ENCODE peak calls at places on chromosomes 6 and 20, in nine cellular contexts. X is astrocyte of the cerebellum; O is posterior cingulate gyrus; B is GF-D8; D is fibroblast of gingiva; A is mesothelial cell of epicardium; S is stimulated activated CD4-positive, alpha-beta T cell treated with anti-CD3 and anti-CD28 coated beads, Interleukin-1b, Interleukin-23, amount 100 ng/mL, for 24 hours; T is neuronal stem cell; E is naive B cell. Q is an unnamed sample.

GRCh38 chr20:49230575-49231211 is 11.5 kb downstream of the DDX27 start:
- DNase-seq in D (peak), O (no peak), A (no peak), B (peak), T (no peak), E (peak), S (no peak), X (no peak), Q (no peak)

GRCh38 chr6:96899019-96899418 is 1.3 kb upstream of the NDUFAF4 start:
- DNase-seq in B (peak), D (peak), O (no peak), A (no peak), X (peak), T (no peak), E (no peak), S (no peak), Q (peak)

GRCh38 chr20:57282691-57283361 is 16.4 kb upstream of the BMP7 start:
- DNase-seq in X (no peak), S (no peak), E (no peak), O (no peak), D (no peak), B (no peak), T (no peak), A (no peak), Q (no peak)

GRCh38 chr6:137102851-137103492 is 58.2 kb upstream of the IL20RA start:
- DNase-seq in E (peak), S (no peak), T (no peak), O (no peak), X (no peak), D (no peak), A (no peak), B (no peak), Q (no peak)

GRCh38 chr20:51562334-51563140 is 20.0 kb upstream of the NFATC2 start:
- DNase-seq in E (peak), D (peak), B (no peak), O (peak), A (peak), S (no peak), X (peak), T (peak), Q (peak)

GRCh38 chr6:149249370-149250357 is 67.8 kb upstream of the TAB2 start:
- DNase-seq in B (no peak), T (no peak), O (no peak), E (no peak), S (no peak), X (no peak), A (no peak), D (no peak), Q (no peak)

GRCh38 chr6:80974579-80974978 is 777.9 kb downstream of the TENT5A start:
- DNase-seq in T (no peak), X (no peak), S (no peak), A (no peak), O (no peak), E (no peak), B (no peak), D (no peak), Q (no peak)

GRCh38 chr20:15702161-15702560 is 871.1 kb downstream of the KIF16B start:
- DNase-seq in X (peak), B (no peak), D (peak), A (no peak), T (no peak), O (no peak), S (no peak), E (no peak), Q (peak)

GRCh38 chr6:157989541-157990289 is 8.1 kb downstream of the SYNJ2 start:
- DNase-seq in B (no peak), X (no peak), A (no peak), O (no peak), T (no peak), D (peak), E (no peak), S (no peak), Q (no peak)

GRCh38 chr6:161264181-161264580 is 9.7 kb downstream of the AGPAT4 start:
- DNase-seq in B (no peak), D (no peak), A (no peak), O (no peak), E (no peak), T (no peak), S (no peak), X (no peak), Q (no peak)

GRCh38 chr6:51077967-51078518 is 259.4 kb downstream of the TFAP2B start:
- DNase-seq in B (no peak), X (no peak), T (peak), A (no peak), O (no peak), D (no peak), S (no peak), E (no peak), Q (no peak)

GRCh38 chr6:100269189-100269588 is 195.5 kb downstream of the SIM1 start:
- DNase-seq in S (no peak), A (no peak), T (no peak), E (no peak), X (peak), D (peak), B (no peak), O (no peak), Q (peak)

GRCh38 chr6:85372915-85373270 is 77.0 kb upstream of the NT5E start:
- DNase-seq in A (no peak), D (no peak), S (no peak), E (no peak), O (no peak), X (no peak), T (no peak), B (no peak), Q (no peak)

GRCh38 chr20:6295477-6296256 is 172.8 kb upstream of the FERMT1 start:
- DNase-seq in A (no peak), O (no peak), D (no peak), X (no peak), E (no peak), S (no peak), B (no peak), T (no peak), Q (no peak)

GRCh38 chr6:165806126-165806810 is 143.2 kb upstream of the PDE10A start:
- DNase-seq in D (no peak), X (no peak), E (no peak), T (no peak), S (no peak), O (no peak), A (no peak), B (no peak), Q (no peak)

GRCh38 chr20:41476013-41476441 is 109.4 kb upstream of the EMILIN3 start:
- DNase-seq in B (no peak), S (no peak), A (no peak), D (peak), T (no peak), E (no peak), O (no peak), X (peak), Q (peak)

GRCh38 chr20:8215516-8215915 is 83.5 kb downstream of the PLCB1 start:
- DNase-seq in D (peak), S (no peak), A (no peak), T (no peak), X (peak), B (no peak), E (no peak), O (no peak), Q (no peak)

GRCh38 chr20:49969946-49970345 is 12.8 kb upstream of the SNAI1 start:
- DNase-seq in D (no peak), S (no peak), O (no peak), X (no peak), E (no peak), A (no peak), B (no peak), T (no peak), Q (no peak)

Q was measured in stromal cell of bone marrow.